ENCODE peak calls at places on chromosome 3, in eight cellular contexts. M, E, Q, G, B, T, J and C are unnamed samples.

GRCh38 chr3:31247850-31248618 is 284.7 kb upstream of the STT3B start:
- DNase-seq in M (no peak), E (peak), Q (no peak), G (no peak), B (peak), T (no peak), J (no peak), C (no peak)

GRCh38 chr3:126558336-126559071 is at the start of gene C3orf22:
- DNase-seq in M (no peak), E (no peak), Q (no peak), G (no peak), B (no peak), T (no peak), J (no peak), C (no peak)

GRCh38 chr3:60746043-60746638 is 505.1 kb downstream of the FHIT start:
- DNase-seq in M (no peak), E (no peak), Q (no peak), G (no peak), B (no peak), T (no peak), J (no peak), C (no peak)

GRCh38 chr3:52230889-52231499 is 5.5 kb upstream of the TLR9 start:
- DNase-seq in M (no peak), E (no peak), Q (no peak), G (no peak), B (no peak), T (no peak), J (no peak), C (no peak)

GRCh38 chr3:31958721-31959152 is 22.3 kb downstream of the OSBPL10 start:
- DNase-seq in M (no peak), E (no peak), Q (no peak), G (no peak), B (peak), T (no peak), J (no peak), C (no peak)

GRCh38 chr3:95797081-95797480 is 1017.3 kb upstream of the EPHA6 start:
- DNase-seq in M (no peak), E (no peak), Q (no peak), G (no peak), B (no peak), T (no peak), J (no peak), C (no peak)

GRCh38 chr3:156492801-156493261 is 62.1 kb downstream of the SSR3 start:
- DNase-seq in M (no peak), E (no peak), Q (no peak), G (no peak), B (no peak), T (no peak), J (no peak), C (no peak)

GRCh38 chr3:62103531-62103930 is 269.8 kb downstream of the FEZF2 start:
- DNase-seq in M (no peak), E (no peak), Q (no peak), G (no peak), B (no peak), T (no peak), J (no peak), C (no peak)

GRCh38 chr3:25461946-25462345 is 33.9 kb downstream of the RARB start:
- DNase-seq in M (no peak), E (no peak), Q (no peak), G (no peak), B (no peak), T (no peak), J (no peak), C (no peak)

GRCh38 chr3:193948459-193948858 is 187.5 kb upstream of the HES1 start:
- DNase-seq in M (no peak), E (no peak), Q (no peak), G (no peak), B (no peak), T (no peak), J (no peak), C (no peak)

GRCh38 chr3:100561459-100562158 is 47.8 kb upstream of the ADGRG7 start:
- DNase-seq in M (no peak), E (peak), Q (peak), G (no peak), B (no peak), T (no peak), J (no peak), C (peak)

GRCh38 chr3:44561076-44561475 is 6.1 kb downstream of the ZKSCAN7 start:
- DNase-seq in M (no peak), E (no peak), Q (no peak), G (peak), B (no peak), T (no peak), J (no peak), C (no peak)

GRCh38 chr3:37144806-37145205 is 29.6 kb downstream of the LRRFIP2 start:
- DNase-seq in M (no peak), E (no peak), Q (no peak), G (no peak), B (no peak), T (no peak), J (no peak), C (no peak)

GRCh38 chr3:87771338-87772059 is 287.3 kb downstream of the CGGBP1 start:
- DNase-seq in M (peak), E (peak), Q (no peak), G (peak), B (no peak), T (peak), J (peak), C (peak)

GRCh38 chr3:99549918-99550603 is 88.3 kb upstream of the COL8A1 start:
- DNase-seq in M (no peak), E (peak), Q (no peak), G (no peak), B (no peak), T (no peak), J (no peak), C (no peak)

GRCh38 chr3:122824465-122825379 is 29.9 kb downstream of the SLC49A4 start:
- DNase-seq in M (no peak), E (peak), Q (no peak), G (no peak), B (no peak), T (no peak), J (no peak), C (peak)

GRCh38 chr3:77449459-77449858 is 409.6 kb downstream of the ROBO2 start:
- DNase-seq in M (no peak), E (no peak), Q (no peak), G (no peak), B (no peak), T (no peak), J (no peak), C (no peak)

GRCh38 chr3:8663177-8664061 is 18.8 kb upstream of the SSUH2 start:
- DNase-seq in M (peak), E (peak), Q (peak), G (peak), B (peak), T (no peak), J (peak), C (peak)

GRCh38 chr3:19931180-19931692 is 2.8 kb downstream of the EFHB start:
- DNase-seq in M (no peak), E (no peak), Q (no peak), G (peak), B (no peak), T (no peak), J (no peak), C (no peak)

GRCh38 chr3:46846624-46847542 is 16.4 kb downstream of the MYL3 start:
- DNase-seq in M (no peak), E (no peak), Q (no peak), G (no peak), B (no peak), T (no peak), J (no peak), C (no peak)

GRCh38 chr3:97138914-97139541 is 324.6 kb downstream of the EPHA6 start:
- DNase-seq in M (no peak), E (no peak), Q (no peak), G (peak), B (no peak), T (no peak), J (no peak), C (no peak)

GRCh38 chr3:97967966-97968365 is 4.3 kb downstream of the RIOX2 start:
- DNase-seq in M (peak), E (no peak), Q (no peak), G (no peak), B (no peak), T (no peak), J (no peak), C (no peak)

GRCh38 chr3:48999085-48999858 is 7.9 kb upstream of the WDR6 start:
- DNase-seq in M (no peak), E (no peak), Q (no peak), G (no peak), B (no peak), T (no peak), J (no peak), C (no peak)

GRCh38 chr3:27360113-27361078 is 8.8 kb downstream of the NEK10 start:
- DNase-seq in M (no peak), E (peak), Q (no peak), G (no peak), B (no peak), T (no peak), J (peak), C (peak)